ENCODE peak calls at places on chromosomes 7 and 10, in four cellular contexts. A is T follicular helper cell, T is iPS-NIHi11, O is NCI-H82. N is an unnamed sample.

GRCh38 chr7:142319970-142320369 is 62.1 kb upstream of the PRSS58 start:
- DNase-seq in A (peak; percentile 27), T (peak; percentile 34), O (peak; percentile 67), N (no peak)

GRCh38 chr7:69781412-69781846 is 183.2 kb downstream of the AUTS2 start:
- DNase-seq in A (no peak), T (no peak), O (no peak), N (no peak)

GRCh38 chr7:150716368-150716767 is at the start of gene GIMAP1:
- DNase-seq in O (no peak), A (peak; percentile 49), T (no peak), N (no peak)

GRCh38 chr7:132655071-132655761 is 78.9 kb upstream of the PLXNA4 start:
- DNase-seq in A (peak; percentile 10), O (no peak), T (peak; percentile 45), N (no peak)

GRCh38 chr7:36564500-36564899 is 159.8 kb downstream of the AOAH start:
- DNase-seq in T (no peak), O (no peak), A (no peak), N (no peak)

GRCh38 chr7:100867040-100867795 is at the start of gene TRIP6:
- DNase-seq in A (no peak), O (no peak), T (peak; percentile 94), N (peak; percentile 83)

GRCh38 chr10:84966708-84967441 is 638.5 kb downstream of the CCSER2 start:
- DNase-seq in O (no peak), A (no peak), T (no peak), N (no peak)

GRCh38 chr7:18119985-18120384 is 92.3 kb upstream of the PRPS1L1 start:
- DNase-seq in O (peak; percentile 42), A (no peak), T (no peak), N (no peak)

GRCh38 chr7:44884553-44885393 is 557 bp downstream of the PURB start:
- DNase-seq in A (peak; percentile 45), T (peak; percentile 38), O (peak; percentile 57), N (peak; percentile 43)

GRCh38 chr10:102546606-102547310 is 43.0 kb downstream of the SUFU start:
- DNase-seq in A (no peak), O (no peak), T (no peak), N (no peak)

GRCh38 chr7:81944103-81944502 is 174.3 kb upstream of the HGF start:
- DNase-seq in O (peak; percentile 6), T (no peak), A (no peak), N (no peak)

GRCh38 chr10:110651044-110651958 is 7.2 kb downstream of the RBM20 start:
- DNase-seq in A (no peak), O (peak; percentile 56), T (no peak), N (no peak)

GRCh38 chr7:157442456-157442855 is 105.7 kb downstream of the DNAJB6 start:
- DNase-seq in T (no peak), A (no peak), O (no peak), N (no peak)

GRCh38 chr10:120012566-120012965 is 120.0 kb downstream of the SEC23IP start:
- DNase-seq in O (no peak), A (no peak), T (no peak), N (no peak)

GRCh38 chr7:151378011-151378410 is 31.8 kb downstream of the WDR86 start:
- DNase-seq in A (no peak), O (no peak), T (no peak), N (no peak)

GRCh38 chr7:155340071-155340531 is 42.4 kb downstream of the INSIG1 start:
- DNase-seq in T (no peak), A (no peak), O (no peak), N (no peak)

GRCh38 chr7:155763721-155764431 is 48.4 kb downstream of the SHH start:
- DNase-seq in T (no peak), O (no peak), A (no peak), N (no peak)

GRCh38 chr10:3761111-3761686 is 23.8 kb downstream of the KLF6 start:
- DNase-seq in O (no peak), T (no peak), A (no peak), N (no peak)

GRCh38 chr7:131486346-131486745 is 70.1 kb downstream of the PODXL start:
- DNase-seq in O (no peak), A (no peak), T (no peak), N (no peak)

GRCh38 chr7:105473163-105473562 is 48.9 kb downstream of the PUS7 start:
- DNase-seq in A (no peak), O (no peak), T (no peak), N (no peak)

GRCh38 chr10:89206402-89207180 is 526 bp downstream of the CH25H start:
- DNase-seq in T (no peak), A (peak; percentile 39), O (peak; percentile 14), N (peak; percentile 8)

GRCh38 chr7:153397906-153398305 is 638.4 kb downstream of the ACTR3B start:
- DNase-seq in A (no peak), T (no peak), O (no peak), N (no peak)

GRCh38 chr7:25558605-25559004 is 330.3 kb upstream of the NPVF start:
- DNase-seq in T (no peak), O (no peak), A (no peak), N (no peak)

GRCh38 chr7:78063758-78064157 is 265.2 kb downstream of the PHTF2 start:
- DNase-seq in O (peak; percentile 79), T (no peak), A (no peak), N (no peak)

GRCh38 chr7:76225379-76225778 is 23.7 kb downstream of the SRRM3 start:
- DNase-seq in A (no peak), T (peak; percentile 79), O (no peak), N (peak; percentile 66)

N was measured in neuronal stem cell.